ENCODE peak calls at places on chromosome 2, in seven cellular contexts. G is heart left ventricle; B is fibroblast of lung; O is right atrium auricular region; X is neural progenitor cell; Y is CD8-positive, alpha-beta T cell; P is kidney epithelial cell. E is an unnamed sample.

GRCh38 chr2:234725528-234726264 is 226.1 kb upstream of the SH3BP4 start:
- DNase-seq in G (no peak), B (no peak), O (no peak), X (no peak), Y (no peak), P (no peak), E (peak)

GRCh38 chr2:82790277-82791021 is 1668.6 kb downstream of the SUCLG1 start:
- DNase-seq in G (no peak), B (peak), O (no peak), X (peak), Y (no peak), P (peak), E (no peak)

GRCh38 chr2:56448403-56448998 is 264.7 kb downstream of the CCDC85A start:
- DNase-seq in G (no peak), B (no peak), O (no peak), X (no peak), Y (no peak), P (peak), E (no peak)

GRCh38 chr2:6944546-6944945 is 27.3 kb downstream of the RNF144A start:
- DNase-seq in G (no peak), B (no peak), O (peak), X (no peak), Y (no peak), P (no peak), E (no peak)

GRCh38 chr2:242054881-242055801 is 185.6 kb downstream of the RTP5 start:
- DNase-seq in G (no peak), B (no peak), O (no peak), X (no peak), Y (no peak), P (no peak), E (no peak)

GRCh38 chr2:29829841-29830240 is 91.5 kb downstream of the ALK start:
- DNase-seq in G (no peak), B (no peak), O (no peak), X (no peak), Y (no peak), P (no peak), E (no peak)

GRCh38 chr2:127634066-127634617 is 11.8 kb upstream of the GPR17 start:
- DNase-seq in G (peak), B (no peak), O (no peak), X (no peak), Y (no peak), P (no peak), E (no peak)

GRCh38 chr2:111200333-111200879 is 79.7 kb downstream of the BCL2L11 start:
- DNase-seq in G (no peak), B (no peak), O (no peak), X (peak), Y (no peak), P (no peak), E (no peak)

GRCh38 chr2:219748673-219749570 is 121.5 kb downstream of the SLC4A3 start:
- DNase-seq in G (no peak), B (no peak), O (no peak), X (peak), Y (no peak), P (no peak), E (no peak)

GRCh38 chr2:88627856-88628568 is 748 bp upstream of the EIF2AK3 start:
- DNase-seq in G (peak), B (peak), O (peak), X (peak), Y (peak), P (peak), E (peak)

GRCh38 chr2:64622443-64623231 is 31.1 kb downstream of the SERTAD2 start:
- DNase-seq in G (no peak), B (peak), O (no peak), X (peak), Y (no peak), P (no peak), E (no peak)

GRCh38 chr2:240966906-240967680 is 31.3 kb upstream of the SNED1 start:
- DNase-seq in G (no peak), B (no peak), O (no peak), X (no peak), Y (no peak), P (no peak), E (no peak)

GRCh38 chr2:207531024-207531411 is 1.3 kb downstream of the CREB1 start:
- DNase-seq in G (no peak), B (peak), O (no peak), X (peak), Y (no peak), P (no peak), E (peak)

GRCh38 chr2:162123806-162124758 is 28.0 kb downstream of the GCG start:
- DNase-seq in G (no peak), B (peak), O (no peak), X (peak), Y (no peak), P (no peak), E (peak)

GRCh38 chr2:8009010-8009597 is 672.8 kb upstream of the ID2 start:
- DNase-seq in G (no peak), B (no peak), O (peak), X (no peak), Y (no peak), P (no peak), E (peak)

GRCh38 chr2:54983345-54984235 is 66.7 kb downstream of the RTN4 start:
- DNase-seq in G (no peak), B (no peak), O (no peak), X (no peak), Y (no peak), P (no peak), E (peak)

GRCh38 chr2:200778038-200778437 is 33.7 kb upstream of the BZW1 start:
- DNase-seq in G (no peak), B (no peak), O (no peak), X (no peak), Y (no peak), P (no peak), E (no peak)

GRCh38 chr2:71678874-71679273 is 225.5 kb downstream of the DYSF start:
- DNase-seq in G (no peak), B (no peak), O (no peak), X (no peak), Y (no peak), P (no peak), E (no peak)

GRCh38 chr2:129891341-129892320 is 87.8 kb upstream of the RAB6C start:
- DNase-seq in G (no peak), B (no peak), O (no peak), X (peak), Y (no peak), P (no peak), E (no peak)
- H3K4me3 ChIP-seq in G (no peak), B (no peak), O (no peak), X (no peak), Y (no peak), P (no peak), E (no peak)

DNA sequence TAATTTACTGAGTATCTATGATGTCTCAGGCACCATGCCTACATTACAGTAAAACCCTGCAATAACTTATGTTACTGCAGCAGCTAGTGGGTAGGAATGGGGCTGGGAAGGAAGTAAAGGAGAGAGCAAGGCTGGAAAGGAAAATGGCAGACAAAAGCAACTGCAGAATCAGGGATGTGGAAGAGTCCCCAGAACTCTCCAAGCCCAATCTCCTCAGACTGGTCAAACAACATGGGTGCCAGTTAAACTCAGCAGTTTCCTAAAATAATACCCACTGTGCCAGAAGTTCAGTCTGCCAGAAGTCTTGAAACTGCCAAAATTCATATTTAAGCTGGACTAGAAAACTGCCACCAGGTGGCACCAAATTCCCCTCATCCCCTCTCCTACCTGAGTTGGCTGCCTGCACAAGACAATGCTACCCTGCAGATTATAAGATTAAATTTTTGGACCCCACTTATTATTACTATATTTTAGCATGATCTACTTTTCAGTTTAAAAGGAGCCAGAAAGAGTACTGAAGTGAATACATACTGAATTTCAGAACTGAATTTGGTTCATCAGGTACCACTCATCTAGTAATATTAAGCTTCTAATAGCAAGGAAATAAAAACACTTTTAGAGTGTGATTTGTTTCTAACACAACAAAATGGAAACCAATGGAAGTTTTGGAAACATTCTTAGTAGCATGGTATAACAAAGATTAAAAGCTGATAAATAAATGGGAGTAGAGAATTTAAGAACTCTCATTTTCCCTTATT is 86.8 kb upstream of the DNER start:
- DNase-seq in G (peak), B (peak), O (no peak), X (peak), Y (peak), P (peak), E (peak)
- TF ChIP-seq CTCF in G (peak), B (peak), O (peak), X (peak), Y (peak), P (peak), E (peak)

DNA sequence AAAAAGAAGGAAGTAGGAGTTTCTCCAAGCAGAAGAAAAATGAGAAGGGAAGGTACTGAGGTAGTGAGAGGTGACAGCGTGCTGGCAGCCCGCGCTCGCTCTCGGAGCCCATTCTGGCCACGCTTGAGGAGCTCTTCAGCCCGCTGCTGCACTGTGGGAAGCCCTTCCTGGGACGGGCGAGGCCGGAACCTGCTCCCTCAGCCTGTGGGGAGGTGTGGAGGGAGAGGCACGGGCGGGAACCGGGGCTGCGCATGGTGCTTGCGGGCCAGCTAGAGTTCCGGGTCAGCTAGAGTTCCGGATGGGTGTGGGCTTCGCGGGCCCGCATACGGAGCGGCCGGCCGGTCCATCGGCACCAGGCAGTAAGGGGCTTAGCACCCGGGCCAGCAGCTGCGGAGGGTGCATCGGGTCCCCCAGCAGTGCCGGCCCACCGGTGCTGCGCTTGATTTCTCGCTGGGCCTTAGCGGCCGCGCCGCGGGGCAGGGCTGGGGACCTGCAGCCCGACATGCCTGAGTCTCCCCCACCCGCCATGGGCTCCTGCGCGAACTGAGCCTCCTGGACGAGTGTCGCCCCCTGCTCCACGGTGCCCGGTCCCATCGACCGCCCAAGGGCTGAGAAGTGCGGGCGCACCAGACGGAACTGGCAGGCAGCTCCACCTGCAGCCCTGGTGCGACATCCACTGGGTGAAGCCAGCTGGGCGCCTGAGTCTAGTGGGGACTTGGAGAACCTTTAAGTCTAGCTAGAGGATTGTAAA is 11.1 kb upstream of the CYS1 start:
- DNase-seq in G (no peak), B (no peak), O (no peak), X (no peak), Y (no peak), P (no peak), E (no peak)
- H3K4me3 ChIP-seq in G (peak), B (no peak), O (peak), X (no peak), Y (peak), P (peak), E (no peak)

GRCh38 chr2:43228341-43228751 is 1.9 kb upstream of the ZFP36L2 start:
- DNase-seq in G (no peak), B (peak), O (no peak), X (no peak), Y (no peak), P (no peak), E (peak)

GRCh38 chr2:43226955-43227829 is 786 bp upstream of the ZFP36L2 start:
- DNase-seq in G (peak), B (peak), O (peak), X (peak), Y (peak), P (no peak), E (peak)

GRCh38 chr2:43228782-43229659 is 2.6 kb upstream of the ZFP36L2 start:
- DNase-seq in G (no peak), B (no peak), O (no peak), X (no peak), Y (no peak), P (no peak), E (peak)

GRCh38 chr2:43226558-43226954 is at the start of gene ZFP36L2:
- DNase-seq in G (peak), B (peak), O (peak), X (peak), Y (peak), P (no peak), E (peak)

GRCh38 chr2:43227830-43228280 is 1.4 kb upstream of the ZFP36L2 start:
- DNase-seq in G (no peak), B (no peak), O (no peak), X (no peak), Y (no peak), P (no peak), E (peak)
- TF ChIP-seq CTCF in G (no peak), B (peak), O (peak), X (no peak), Y (no peak), P (no peak), E (peak)

DNA sequence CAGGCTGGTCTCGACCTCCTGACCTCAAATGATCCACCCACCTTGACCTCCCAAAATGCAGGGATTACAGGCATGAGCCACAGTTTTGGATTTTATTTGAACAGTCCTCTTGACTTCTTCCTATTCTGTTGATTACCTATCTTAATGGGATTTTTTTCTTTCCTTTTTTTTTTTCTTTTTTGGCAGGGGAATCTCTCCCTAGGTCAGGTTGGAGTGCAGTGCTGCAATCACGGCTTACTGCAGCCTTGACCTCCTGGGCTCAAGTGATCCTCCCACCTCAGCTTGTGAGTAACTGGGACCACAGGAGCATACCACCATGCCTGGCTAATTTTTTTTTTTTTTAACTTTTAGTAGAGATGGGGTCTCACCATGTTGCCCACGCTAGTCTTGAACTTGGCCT is 2.8 kb downstream of the MTHFD2 start:
- DNase-seq in G (no peak), B (no peak), O (no peak), X (no peak), Y (no peak), P (no peak), E (no peak)
- H3K4me3 ChIP-seq in G (no peak), B (no peak), O (no peak), X (no peak), Y (no peak), P (no peak), E (no peak)

GRCh38 chr2:24021122-24021998 is 11.5 kb downstream of the MFSD2B start:
- DNase-seq in G (no peak), B (no peak), O (no peak), X (peak), Y (no peak), P (no peak), E (no peak)
- TF ChIP-seq CTCF in G (no peak), B (peak), O (no peak), X (peak), Y (no peak), P (no peak), E (peak)